ENCODE peak calls at places on chromosomes 6 and 20, in eight cellular contexts. One of them, this sample, is unnamed.
A peak's percentile ranks its signal among the peaks of the same experiment; 100 is the strongest.

GRCh38 chr20:52172392-52173047 is 19.1 kb downstream of the ZFP64 start:
- DNase-seq in mucosa of descending colon: no peak
- DNase-seq in GM23338: no peak
- DNase-seq in cardiac muscle cell: no peak
- DNase-seq in neuronal stem cell: no peak
- DNase-seq in GM23248: no peak
- DNase-seq in breast epithelium: no peak
- DNase-seq in HAP-1: no peak
- DNase-seq in this sample: no peak

GRCh38 chr6:111256646-111257045 is 169.3 kb downstream of the SLC16A10 start:
- DNase-seq in mucosa of descending colon: no peak
- DNase-seq in GM23338: no peak
- DNase-seq in cardiac muscle cell: no peak
- DNase-seq in neuronal stem cell: no peak
- DNase-seq in GM23248: no peak
- DNase-seq in breast epithelium: no peak
- DNase-seq in HAP-1: peak; percentile 60
- DNase-seq in this sample: no peak

GRCh38 chr6:25202505-25202904 is 76.7 kb upstream of the CARMIL1 start:
- DNase-seq in mucosa of descending colon: no peak
- DNase-seq in GM23338: no peak
- DNase-seq in cardiac muscle cell: no peak
- DNase-seq in neuronal stem cell: no peak
- DNase-seq in GM23248: peak; percentile 82
- DNase-seq in breast epithelium: no peak
- DNase-seq in HAP-1: no peak
- DNase-seq in this sample: no peak

GRCh38 chr6:3748208-3748701 is 3.3 kb downstream of the PXDC1 start:
- DNase-seq in mucosa of descending colon: peak; percentile 68
- DNase-seq in GM23338: peak; percentile 87
- DNase-seq in cardiac muscle cell: peak; percentile 75
- DNase-seq in neuronal stem cell: peak; percentile 41
- DNase-seq in GM23248: peak; percentile 97
- DNase-seq in breast epithelium: peak; percentile 74
- DNase-seq in HAP-1: peak; percentile 44
- DNase-seq in this sample: peak; percentile 51

GRCh38 chr20:30593572-30593971 is 663.9 kb upstream of the DEFB115 start:
- DNase-seq in mucosa of descending colon: no peak
- DNase-seq in GM23338: peak; percentile 56
- DNase-seq in cardiac muscle cell: no peak
- DNase-seq in neuronal stem cell: no peak
- DNase-seq in GM23248: no peak
- DNase-seq in breast epithelium: no peak
- DNase-seq in HAP-1: no peak
- DNase-seq in this sample: no peak

GRCh38 chr20:32830437-32830836 is 10.7 kb downstream of the MAPRE1 start:
- DNase-seq in mucosa of descending colon: no peak
- DNase-seq in GM23338: no peak
- DNase-seq in cardiac muscle cell: no peak
- DNase-seq in neuronal stem cell: no peak
- DNase-seq in GM23248: peak; percentile 65
- DNase-seq in breast epithelium: no peak
- DNase-seq in HAP-1: no peak
- DNase-seq in this sample: no peak

GRCh38 chr6:15297895-15298590 is 52.2 kb downstream of the JARID2 start:
- DNase-seq in mucosa of descending colon: no peak
- DNase-seq in GM23338: no peak
- DNase-seq in cardiac muscle cell: no peak
- DNase-seq in neuronal stem cell: no peak
- DNase-seq in GM23248: peak; percentile 45
- DNase-seq in breast epithelium: no peak
- DNase-seq in HAP-1: no peak
- DNase-seq in this sample: no peak

GRCh38 chr6:90411292-90411781 is 114.7 kb upstream of the BACH2 start:
- DNase-seq in mucosa of descending colon: no peak
- DNase-seq in GM23338: peak; percentile 41
- DNase-seq in cardiac muscle cell: no peak
- DNase-seq in neuronal stem cell: no peak
- DNase-seq in GM23248: no peak
- DNase-seq in breast epithelium: no peak
- DNase-seq in HAP-1: no peak
- DNase-seq in this sample: no peak

GRCh38 chr20:48898896-48899513 is 22.5 kb upstream of the ARFGEF2 start:
- DNase-seq in mucosa of descending colon: no peak
- DNase-seq in GM23338: no peak
- DNase-seq in cardiac muscle cell: no peak
- DNase-seq in neuronal stem cell: no peak
- DNase-seq in GM23248: no peak
- DNase-seq in breast epithelium: no peak
- DNase-seq in HAP-1: no peak
- DNase-seq in this sample: no peak

GRCh38 chr20:47878601-47879004 is 93.3 kb upstream of the SULF2 start:
- DNase-seq in mucosa of descending colon: no peak
- DNase-seq in GM23338: no peak
- DNase-seq in cardiac muscle cell: no peak
- DNase-seq in neuronal stem cell: no peak
- DNase-seq in GM23248: peak; percentile 24
- DNase-seq in breast epithelium: no peak
- DNase-seq in HAP-1: no peak
- DNase-seq in this sample: no peak

GRCh38 chr6:30732237-30732943 is 10.1 kb downstream of the FLOT1 start:
- DNase-seq in mucosa of descending colon: no peak
- DNase-seq in GM23338: no peak
- DNase-seq in cardiac muscle cell: no peak
- DNase-seq in neuronal stem cell: no peak
- DNase-seq in GM23248: no peak
- DNase-seq in breast epithelium: no peak
- DNase-seq in HAP-1: no peak
- DNase-seq in this sample: no peak

GRCh38 chr20:34491932-34492509 is 24.2 kb upstream of the DYNLRB1 start:
- DNase-seq in mucosa of descending colon: no peak
- DNase-seq in GM23338: no peak
- DNase-seq in cardiac muscle cell: no peak
- DNase-seq in neuronal stem cell: no peak
- DNase-seq in GM23248: no peak
- DNase-seq in breast epithelium: no peak
- DNase-seq in HAP-1: no peak
- DNase-seq in this sample: no peak

GRCh38 chr6:37078814-37079213 is 73.4 kb downstream of the FGD2 start:
- DNase-seq in mucosa of descending colon: no peak
- DNase-seq in GM23338: no peak
- DNase-seq in cardiac muscle cell: no peak
- DNase-seq in neuronal stem cell: no peak
- DNase-seq in GM23248: peak; percentile 42
- DNase-seq in breast epithelium: no peak
- DNase-seq in HAP-1: no peak
- DNase-seq in this sample: no peak

GRCh38 chr6:3356056-3356823 is 97.5 kb downstream of the PSMG4 start:
- DNase-seq in mucosa of descending colon: peak; percentile 86
- DNase-seq in GM23338: peak; percentile 91
- DNase-seq in cardiac muscle cell: peak; percentile 64
- DNase-seq in neuronal stem cell: peak; percentile 78
- DNase-seq in GM23248: peak; percentile 82
- DNase-seq in breast epithelium: peak; percentile 64
- DNase-seq in HAP-1: peak; percentile 83
- DNase-seq in this sample: peak; percentile 77

GRCh38 chr6:33199687-33200233 is 705 bp downstream of the RXRB start:
- DNase-seq in mucosa of descending colon: no peak
- DNase-seq in GM23338: peak; percentile 92
- DNase-seq in cardiac muscle cell: peak; percentile 85
- DNase-seq in neuronal stem cell: no peak
- DNase-seq in GM23248: peak; percentile 76
- DNase-seq in breast epithelium: no peak
- DNase-seq in HAP-1: peak; percentile 74
- DNase-seq in this sample: peak; percentile 73

GRCh38 chr20:3551681-3552434 is 81.0 kb downstream of the ATRN start:
- DNase-seq in mucosa of descending colon: no peak
- DNase-seq in GM23338: no peak
- DNase-seq in cardiac muscle cell: no peak
- DNase-seq in neuronal stem cell: no peak
- DNase-seq in GM23248: peak; percentile 31
- DNase-seq in breast epithelium: no peak
- DNase-seq in HAP-1: no peak
- DNase-seq in this sample: no peak

GRCh38 chr20:44648068-44648467 is 3.4 kb downstream of the ADA start:
- DNase-seq in mucosa of descending colon: no peak
- DNase-seq in GM23338: peak; percentile 34
- DNase-seq in cardiac muscle cell: no peak
- DNase-seq in neuronal stem cell: no peak
- DNase-seq in GM23248: no peak
- DNase-seq in breast epithelium: no peak
- DNase-seq in HAP-1: no peak
- DNase-seq in this sample: no peak
- H3K4me1 ChIP-seq in mucosa of descending colon: peaks cover 18% of the 10 kb centered on the region
- H3K4me1 ChIP-seq in GM23338: peaks cover 30% of the 10 kb centered on the region
- H3K4me1 ChIP-seq in cardiac muscle cell: peaks cover 7% of the 10 kb centered on the region
- H3K4me1 ChIP-seq in neuronal stem cell: peaks cover 39% of the 10 kb centered on the region
- H3K4me1 ChIP-seq in GM23248: peaks cover 16% of the 10 kb centered on the region
- H3K4me1 ChIP-seq in breast epithelium: no peaks in the 10 kb centered on the region
- H3K4me1 ChIP-seq in HAP-1: peaks cover 5% of the 10 kb centered on the region
- H3K4me1 ChIP-seq in this sample: peaks cover 24% of the 10 kb centered on the region

GRCh38 chr20:44694159-44694558 is 21.0 kb upstream of the CCN5 start:
- DNase-seq in mucosa of descending colon: no peak
- DNase-seq in GM23338: no peak
- DNase-seq in cardiac muscle cell: no peak
- DNase-seq in neuronal stem cell: no peak
- DNase-seq in GM23248: no peak
- DNase-seq in breast epithelium: no peak
- DNase-seq in HAP-1: no peak
- DNase-seq in this sample: no peak
- H3K36me3 ChIP-seq in mucosa of descending colon: no peaks in the 10 kb centered on the region
- H3K36me3 ChIP-seq in GM23338: no peaks in the 10 kb centered on the region
- H3K36me3 ChIP-seq in cardiac muscle cell: no peaks in the 10 kb centered on the region
- H3K36me3 ChIP-seq in neuronal stem cell: no peaks in the 10 kb centered on the region
- H3K36me3 ChIP-seq in GM23248: no peaks in the 10 kb centered on the region
- H3K36me3 ChIP-seq in breast epithelium: no peaks in the 10 kb centered on the region
- H3K36me3 ChIP-seq in HAP-1: no peaks in the 10 kb centered on the region
- H3K36me3 ChIP-seq in this sample: no peaks in the 10 kb centered on the region

DNA sequence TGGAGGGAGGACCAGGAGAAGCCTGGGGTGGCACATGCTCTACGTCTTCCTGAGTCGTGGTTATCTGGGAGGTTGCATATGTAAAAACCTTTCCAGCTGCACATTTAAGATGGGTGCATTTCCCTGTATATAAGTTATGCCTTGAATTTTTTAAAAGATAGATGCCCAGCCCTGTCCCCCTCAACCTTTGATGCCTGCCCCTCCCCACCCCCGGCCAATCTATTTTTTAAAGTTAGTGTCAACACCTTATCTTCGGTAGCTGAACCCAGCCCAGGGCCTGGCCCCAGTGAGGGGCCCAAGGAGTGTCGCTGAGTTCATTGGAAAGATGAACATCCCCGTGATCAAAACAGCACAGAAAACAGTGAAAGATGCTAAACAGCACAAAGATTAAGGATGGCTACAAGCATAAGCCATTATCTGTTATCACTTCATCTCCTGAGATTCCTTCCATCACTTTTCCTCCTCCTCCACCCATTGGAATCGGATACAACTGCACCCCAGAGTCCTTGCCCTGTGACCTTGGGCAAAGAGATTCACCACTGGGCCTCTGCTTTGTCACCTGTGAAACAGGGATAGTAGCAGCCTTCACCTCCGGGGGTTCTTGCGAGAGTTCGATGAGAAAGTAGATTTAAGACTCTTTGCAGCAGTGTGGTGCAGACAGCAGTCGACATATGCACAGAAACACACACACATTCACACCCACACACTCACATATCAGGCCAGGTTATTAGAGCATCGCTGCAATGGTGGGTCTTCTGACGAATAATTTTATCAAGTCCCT is 47.5 kb downstream of the SIRPA start:
- DNase-seq in mucosa of descending colon: no peak
- DNase-seq in GM23338: no peak
- DNase-seq in cardiac muscle cell: no peak
- DNase-seq in neuronal stem cell: no peak
- DNase-seq in GM23248: no peak
- DNase-seq in breast epithelium: no peak
- DNase-seq in HAP-1: no peak
- DNase-seq in this sample: no peak
- H3K4me1 ChIP-seq in mucosa of descending colon: peaks cover 9% of the 10 kb centered on the region
- H3K4me1 ChIP-seq in GM23338: peaks cover 10% of the 10 kb centered on the region
- H3K4me1 ChIP-seq in cardiac muscle cell: peaks cover 67% of the 10 kb centered on the region
- H3K4me1 ChIP-seq in neuronal stem cell: peaks cover 7% of the 10 kb centered on the region
- H3K4me1 ChIP-seq in GM23248: peaks cover 38% of the 10 kb centered on the region
- H3K4me1 ChIP-seq in breast epithelium: no peaks in the 10 kb centered on the region
- H3K4me1 ChIP-seq in HAP-1: no peaks in the 10 kb centered on the region
- H3K4me1 ChIP-seq in this sample: no peaks in the 10 kb centered on the region

GRCh38 chr20:57210054-57210910 is 56.2 kb downstream of the BMP7 start:
- DNase-seq in mucosa of descending colon: no peak
- DNase-seq in GM23338: no peak
- DNase-seq in cardiac muscle cell: no peak
- DNase-seq in neuronal stem cell: no peak
- DNase-seq in GM23248: no peak
- DNase-seq in breast epithelium: no peak
- DNase-seq in HAP-1: no peak
- DNase-seq in this sample: no peak
- H3K36me3 ChIP-seq in mucosa of descending colon: no peaks in the 10 kb centered on the region
- H3K36me3 ChIP-seq in GM23338: no peaks in the 10 kb centered on the region
- H3K36me3 ChIP-seq in cardiac muscle cell: peaks cover 10% of the 10 kb centered on the region
- H3K36me3 ChIP-seq in neuronal stem cell: peaks cover 42% of the 10 kb centered on the region
- H3K36me3 ChIP-seq in GM23248: no peaks in the 10 kb centered on the region
- H3K36me3 ChIP-seq in breast epithelium: no peaks in the 10 kb centered on the region
- H3K36me3 ChIP-seq in HAP-1: no peaks in the 10 kb centered on the region
- H3K36me3 ChIP-seq in this sample: peaks cover 4% of the 10 kb centered on the region

GRCh38 chr6:35602133-35602946 is 86.4 kb downstream of the FKBP5 start:
- DNase-seq in mucosa of descending colon: no peak
- DNase-seq in GM23338: no peak
- DNase-seq in cardiac muscle cell: peak; percentile 64
- DNase-seq in neuronal stem cell: no peak
- DNase-seq in GM23248: peak; percentile 71
- DNase-seq in breast epithelium: no peak
- DNase-seq in HAP-1: no peak
- DNase-seq in this sample: no peak

GRCh38 chr6:35596448-35597442 is 84.0 kb upstream of the TULP1 start:
- DNase-seq in mucosa of descending colon: no peak
- DNase-seq in GM23338: no peak
- DNase-seq in cardiac muscle cell: no peak
- DNase-seq in neuronal stem cell: no peak
- DNase-seq in GM23248: peak; percentile 84
- DNase-seq in breast epithelium: no peak
- DNase-seq in HAP-1: no peak
- DNase-seq in this sample: no peak

GRCh38 chr6:35601331-35602132 is 87.2 kb downstream of the FKBP5 start:
- DNase-seq in mucosa of descending colon: no peak
- DNase-seq in GM23338: peak; percentile 47
- DNase-seq in cardiac muscle cell: peak; percentile 87
- DNase-seq in neuronal stem cell: no peak
- DNase-seq in GM23248: peak; percentile 81
- DNase-seq in breast epithelium: no peak
- DNase-seq in HAP-1: peak; percentile 69
- DNase-seq in this sample: peak; percentile 26

GRCh38 chr6:35600659-35601125 is 88.0 kb upstream of the TULP1 start:
- DNase-seq in mucosa of descending colon: no peak
- DNase-seq in GM23338: no peak
- DNase-seq in cardiac muscle cell: no peak
- DNase-seq in neuronal stem cell: no peak
- DNase-seq in GM23248: no peak
- DNase-seq in breast epithelium: no peak
- DNase-seq in HAP-1: no peak
- DNase-seq in this sample: no peak

GRCh38 chr6:35599761-35600658 is 87.3 kb upstream of the TULP1 start:
- DNase-seq in mucosa of descending colon: no peak
- DNase-seq in GM23338: no peak
- DNase-seq in cardiac muscle cell: no peak
- DNase-seq in neuronal stem cell: no peak
- DNase-seq in GM23248: peak; percentile 35
- DNase-seq in breast epithelium: no peak
- DNase-seq in HAP-1: no peak
- DNase-seq in this sample: no peak
- H3K4me1 ChIP-seq in mucosa of descending colon: peaks cover 17% of the 10 kb centered on the region
- H3K4me1 ChIP-seq in GM23338: peaks cover 20% of the 10 kb centered on the region
- H3K4me1 ChIP-seq in cardiac muscle cell: peaks cover 52% of the 10 kb centered on the region
- H3K4me1 ChIP-seq in neuronal stem cell: peaks cover 18% of the 10 kb centered on the region
- H3K4me1 ChIP-seq in GM23248: peaks cover 46% of the 10 kb centered on the region
- H3K4me1 ChIP-seq in breast epithelium: peaks cover 19% of the 10 kb centered on the region
- H3K4me1 ChIP-seq in HAP-1: peaks cover 19% of the 10 kb centered on the region
- H3K4me1 ChIP-seq in this sample: peaks cover 8% of the 10 kb centered on the region

This sample was measured in SJCRH30.